ENCODE peak calls at places on chromosomes 6 and 20, in eight cellular contexts. I is transverse colon, W is right cardiac atrium, F is tibial nerve, M is AG04450, N is heart right ventricle, U is PC-3, E is ovary. Q is an unnamed sample.

GRCh38 chr6:62775427-62776022 is 435.7 kb upstream of the FKBP1C start:
- DNase-seq in I (no peak), W (no peak), F (no peak), M (no peak), N (no peak), U (peak; percentile 25), E (no peak), Q (peak; percentile 21)

GRCh38 chr6:101597711-101598110 is 204.2 kb downstream of the GRIK2 start:
- DNase-seq in I (no peak), W (peak; percentile 9), F (no peak), M (peak; percentile 70), N (no peak), U (no peak), E (no peak), Q (peak; percentile 26)

GRCh38 chr6:130796313-130796905 is 30.8 kb upstream of the SMLR1 start:
- DNase-seq in I (no peak), W (peak; percentile 30), F (peak; percentile 30), M (no peak), N (peak; percentile 47), U (peak; percentile 69), E (no peak), Q (peak; percentile 7)

GRCh38 chr20:21505161-21505809 is 8.6 kb downstream of the NKX2-2 start:
- DNase-seq in I (peak; percentile 69), W (peak; percentile 83), F (peak; percentile 42), M (no peak), N (peak; percentile 54), U (peak; percentile 74), E (peak; percentile 43), Q (no peak)

GRCh38 chr6:13411484-13411883 is 75.9 kb downstream of the GFOD1 start:
- DNase-seq in I (no peak), W (no peak), F (no peak), M (no peak), N (no peak), U (no peak), E (no peak), Q (no peak)

GRCh38 chr6:163085426-163085825 is 329.1 kb upstream of the QKI start:
- DNase-seq in I (no peak), W (no peak), F (no peak), M (no peak), N (no peak), U (no peak), E (no peak), Q (no peak)

GRCh38 chr6:144064831-144065668 is 30.3 kb downstream of the SF3B5 start:
- DNase-seq in I (peak; percentile 70), W (no peak), F (no peak), M (no peak), N (no peak), U (no peak), E (no peak), Q (no peak)

GRCh38 chr20:23049201-23049932 is at the start of gene THBD:
- DNase-seq in I (peak; percentile 56), W (peak; percentile 93), F (peak; percentile 73), M (no peak), N (peak; percentile 88), U (peak; percentile 73), E (peak; percentile 64), Q (peak; percentile 82)

GRCh38 chr6:52538252-52538905 is 38.5 kb downstream of the TRAM2 start:
- DNase-seq in I (no peak), W (no peak), F (no peak), M (no peak), N (no peak), U (no peak), E (no peak), Q (no peak)

GRCh38 chr6:122530440-122531046 is 58.9 kb upstream of the SERINC1 start:
- DNase-seq in I (peak; percentile 58), W (no peak), F (no peak), M (peak; percentile 29), N (peak; percentile 57), U (peak; percentile 82), E (peak; percentile 31), Q (peak; percentile 71)

DNA sequence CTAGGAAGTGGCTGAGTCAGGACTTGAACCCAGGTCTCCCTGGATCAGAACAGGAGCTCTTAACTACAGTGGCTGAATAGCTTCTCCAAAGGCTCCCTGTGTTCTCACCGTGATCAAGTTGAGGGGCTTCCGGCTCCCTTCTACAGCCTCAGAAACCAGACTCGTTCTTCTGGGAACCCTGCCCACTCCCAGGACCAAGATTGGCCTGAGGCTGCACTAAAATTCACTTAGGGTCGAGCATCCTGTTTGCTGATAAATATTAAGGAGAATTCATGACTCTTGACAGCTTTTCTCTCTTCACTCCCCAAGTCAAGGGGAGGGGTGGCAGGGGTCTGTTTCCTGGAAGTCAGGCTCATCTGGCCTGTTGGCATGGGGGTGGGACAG is 44.6 kb upstream of the TTPAL start:
- DNase-seq in I (no peak), W (no peak), F (no peak), M (no peak), N (no peak), U (no peak), E (no peak), Q (no peak)
- H3K27me3 ChIP-seq in I (no peaks in the 10 kb centered on the region), W (no peaks in the 10 kb centered on the region), F (no peaks in the 10 kb centered on the region), M (peaks cover 9% of the 10 kb centered on the region), N (peaks cover 11% of the 10 kb centered on the region), U (peaks cover 9% of the 10 kb centered on the region), E (no peaks in the 10 kb centered on the region), Q (peaks cover 10% of the 10 kb centered on the region)

DNA sequence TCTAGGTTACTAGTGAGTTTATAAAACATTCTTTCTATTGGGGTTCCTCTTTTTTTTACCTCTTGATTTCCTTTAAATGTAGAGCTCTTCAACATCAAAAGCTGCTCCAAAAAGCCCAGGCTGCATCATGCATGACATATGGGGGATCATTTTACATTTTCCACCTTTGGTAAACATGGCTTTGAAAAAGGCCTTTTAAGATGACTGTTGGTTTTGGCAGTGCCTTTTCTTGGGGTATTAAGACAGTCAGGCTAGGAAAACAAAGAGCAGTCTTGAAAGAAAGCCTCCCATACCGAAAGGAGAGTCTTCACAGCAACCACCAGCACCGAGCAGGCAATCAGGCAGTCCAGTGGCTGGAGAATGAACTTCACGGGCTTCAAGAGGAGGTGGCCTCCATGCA is 73.2 kb downstream of the NPEPL1 start:
- DNase-seq in I (no peak), W (no peak), F (no peak), M (no peak), N (no peak), U (peak; percentile 82), E (no peak), Q (peak; percentile 5)
- H3K27me3 ChIP-seq in I (peaks cover 25% of the 10 kb centered on the region), W (no peaks in the 10 kb centered on the region), F (no peaks in the 10 kb centered on the region), M (peaks cover 13% of the 10 kb centered on the region), N (peaks cover 21% of the 10 kb centered on the region), U (peaks cover 88% of the 10 kb centered on the region), E (no peaks in the 10 kb centered on the region), Q (no peaks in the 10 kb centered on the region)

DNA sequence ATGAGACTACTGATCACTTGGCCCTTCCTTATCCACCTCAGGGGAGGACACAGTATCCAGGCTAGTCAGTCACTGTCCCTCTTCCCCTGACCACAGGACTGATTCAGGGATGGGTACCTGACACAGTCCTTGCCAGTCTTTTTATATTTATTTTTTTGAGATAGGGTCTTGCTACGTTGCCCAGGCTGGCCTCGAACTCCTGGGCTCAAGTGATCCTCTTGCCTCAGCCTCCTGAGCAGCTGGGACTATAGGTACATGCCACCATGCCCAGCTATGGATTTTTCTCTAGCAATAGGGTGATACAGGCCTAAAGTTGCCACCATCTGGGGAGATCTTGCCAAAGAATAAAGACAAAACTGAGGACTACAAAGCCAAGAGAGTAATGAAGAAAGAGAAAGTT is 10.2 kb downstream of the TUBB2B start:
- DNase-seq in I (no peak), W (no peak), F (no peak), M (no peak), N (no peak), U (no peak), E (no peak), Q (no peak)
- H3K27me3 ChIP-seq in I (peaks cover 21% of the 10 kb centered on the region), W (no peaks in the 10 kb centered on the region), F (no peaks in the 10 kb centered on the region), M (peaks cover 34% of the 10 kb centered on the region), N (peaks cover 28% of the 10 kb centered on the region), U (peaks cover 10% of the 10 kb centered on the region), E (no peaks in the 10 kb centered on the region), Q (peaks cover 9% of the 10 kb centered on the region)

DNA sequence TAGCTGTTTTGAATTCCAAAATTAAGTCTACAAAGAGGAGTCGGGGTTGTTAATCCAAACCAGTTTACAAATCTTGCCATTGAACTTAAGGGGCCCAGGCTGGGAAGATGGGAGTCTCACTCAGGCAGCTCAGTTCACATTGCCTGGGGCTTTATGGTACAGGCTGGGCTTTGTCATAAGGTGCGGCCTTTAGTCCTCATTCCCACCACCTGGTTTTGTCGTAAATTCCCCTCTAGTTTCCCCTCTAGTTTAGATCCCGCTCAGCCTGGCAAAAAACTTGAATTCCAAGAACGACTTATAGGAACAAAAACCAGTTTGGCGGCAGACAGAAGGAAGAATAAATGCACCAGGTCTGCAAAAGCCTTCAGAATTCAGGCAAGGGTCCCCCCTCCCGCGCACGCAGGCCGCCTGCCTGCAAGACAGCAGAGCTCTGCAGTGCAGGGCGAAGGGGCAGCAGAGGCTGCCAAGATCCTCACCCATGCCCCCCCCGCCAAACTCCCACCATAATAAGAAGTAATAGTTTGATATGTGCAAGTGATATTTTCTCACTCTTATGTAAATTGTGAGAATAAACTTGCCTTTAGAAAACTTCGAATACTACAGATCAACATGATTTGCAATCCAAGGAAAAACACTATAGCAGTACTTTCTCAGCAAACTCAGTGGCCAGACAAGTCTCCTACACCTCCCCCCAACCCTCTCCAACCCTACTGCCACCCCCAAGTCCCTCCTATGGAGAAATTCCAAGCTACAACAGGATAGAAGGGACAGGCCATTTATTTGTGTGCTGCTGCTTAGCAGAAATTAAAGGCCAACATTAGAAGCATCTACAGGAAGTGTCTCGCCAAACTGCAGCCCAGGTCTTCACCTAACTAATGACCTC is 4.0 kb downstream of the BMP7 start:
- DNase-seq in I (no peak), W (no peak), F (no peak), M (no peak), N (no peak), U (no peak), E (no peak), Q (no peak)
- H3K27me3 ChIP-seq in I (peaks cover 99% of the 10 kb centered on the region), W (no peaks in the 10 kb centered on the region), F (no peaks in the 10 kb centered on the region), M (peaks cover 76% of the 10 kb centered on the region), N (peaks cover 98% of the 10 kb centered on the region), U (peaks cover 98% of the 10 kb centered on the region), E (no peaks in the 10 kb centered on the region), Q (peaks cover 48% of the 10 kb centered on the region)

Q was measured in bronchial epithelial cell.